ENCODE peak calls at places on chromosomes 16 and 17, in eight cellular contexts. F, A, L, C, W, B, G and O are unnamed samples.

GRCh38 chr17:31085563-31085962 is 9.2 kb upstream of the NF1 start:
- DNase-seq in F (no peak), A (no peak), L (no peak), C (no peak), W (no peak), B (no peak), G (peak), O (no peak)

GRCh38 chr16:57305159-57305811 is 20.8 kb upstream of the PLLP start:
- DNase-seq in F (no peak), A (no peak), L (no peak), C (no peak), W (peak), B (no peak), G (no peak), O (no peak)

GRCh38 chr16:11079657-11080187 is 135.4 kb downstream of the CLEC16A start:
- DNase-seq in F (no peak), A (peak), L (no peak), C (no peak), W (peak), B (no peak), G (peak), O (no peak)

GRCh38 chr16:4064950-4065352 is 51.3 kb downstream of the ADCY9 start:
- DNase-seq in F (no peak), A (no peak), L (no peak), C (no peak), W (no peak), B (no peak), G (no peak), O (no peak)

GRCh38 chr16:49866533-49867155 is 10.7 kb upstream of the ZNF423 start:
- DNase-seq in F (no peak), A (no peak), L (no peak), C (no peak), W (no peak), B (no peak), G (no peak), O (no peak)

GRCh38 chr16:72649254-72649944 is 398.5 kb downstream of the ZFHX3 start:
- DNase-seq in F (no peak), A (no peak), L (no peak), C (no peak), W (no peak), B (no peak), G (no peak), O (no peak)

GRCh38 chr16:88754912-88755744 is 29.9 kb downstream of the PIEZO1 start:
- DNase-seq in F (no peak), A (peak), L (peak), C (no peak), W (no peak), B (no peak), G (no peak), O (no peak)

GRCh38 chr17:7916799-7917198 is 710 bp upstream of the RNF227 start:
- DNase-seq in F (no peak), A (no peak), L (peak), C (no peak), W (peak), B (no peak), G (no peak), O (no peak)

GRCh38 chr16:13138528-13138927 is 237.1 kb downstream of the SHISA9 start:
- DNase-seq in F (no peak), A (no peak), L (no peak), C (no peak), W (no peak), B (no peak), G (no peak), O (no peak)

GRCh38 chr16:5639531-5639930 is 541.9 kb upstream of the EEF2KMT start:
- DNase-seq in F (no peak), A (no peak), L (no peak), C (no peak), W (no peak), B (peak), G (no peak), O (no peak)

GRCh38 chr16:53666816-53667415 is 36.7 kb downstream of the RPGRIP1L start:
- DNase-seq in F (no peak), A (no peak), L (no peak), C (no peak), W (no peak), B (no peak), G (no peak), O (no peak)

GRCh38 chr16:3919413-3919812 is 38.9 kb upstream of the CREBBP start:
- DNase-seq in F (no peak), A (no peak), L (no peak), C (no peak), W (no peak), B (no peak), G (no peak), O (no peak)

GRCh38 chr17:30273373-30273772 is 18.4 kb downstream of the BLMH start:
- DNase-seq in F (no peak), A (no peak), L (no peak), C (no peak), W (no peak), B (no peak), G (peak), O (no peak)

GRCh38 chr16:71726491-71727319 is 2.2 kb upstream of the PHLPP2 start:
- DNase-seq in F (no peak), A (no peak), L (no peak), C (no peak), W (no peak), B (no peak), G (no peak), O (no peak)